ENCODE peak calls at places on chromosomes 2 and 18, in seven cellular contexts. One of them, this sample, is unnamed.

GRCh38 chr2:159071190-159071915 is 102.9 kb downstream of the TANC1 start:
- DNase-seq in AG04450: no peak
- DNase-seq in RWPE1: no peak
- DNase-seq in psoas muscle: no peak
- DNase-seq in IMR-90: peak; percentile 59
- DNase-seq in OCI-LY7: no peak
- DNase-seq in fibroblast of mammary gland: peak; percentile 66
- DNase-seq in this sample: peak; percentile 52

GRCh38 chr2:236172238-236172865 is 4.2 kb upstream of the GBX2 start:
- DNase-seq in AG04450: no peak
- DNase-seq in psoas muscle: no peak
- DNase-seq in fibroblast of mammary gland: no peak
- DNase-seq in RWPE1: no peak
- DNase-seq in IMR-90: no peak
- DNase-seq in OCI-LY7: no peak
- DNase-seq in this sample: no peak

GRCh38 chr2:160301420-160301819 is 101.3 kb upstream of the ITGB6 start:
- DNase-seq in fibroblast of mammary gland: peak; percentile 67
- DNase-seq in RWPE1: no peak
- DNase-seq in IMR-90: peak; percentile 52
- DNase-seq in OCI-LY7: no peak
- DNase-seq in AG04450: no peak
- DNase-seq in psoas muscle: no peak
- DNase-seq in this sample: no peak

GRCh38 chr2:25566694-25567093 is 106.7 kb downstream of the DTNB start:
- DNase-seq in RWPE1: no peak
- DNase-seq in fibroblast of mammary gland: peak; percentile 40
- DNase-seq in IMR-90: peak; percentile 48
- DNase-seq in OCI-LY7: peak; percentile 83
- DNase-seq in AG04450: no peak
- DNase-seq in psoas muscle: no peak
- DNase-seq in this sample: no peak

GRCh38 chr18:54607213-54607934 is 16.3 kb downstream of the DYNAP start:
- DNase-seq in fibroblast of mammary gland: no peak
- DNase-seq in psoas muscle: no peak
- DNase-seq in AG04450: no peak
- DNase-seq in RWPE1: peak; percentile 10
- DNase-seq in IMR-90: peak; percentile 1
- DNase-seq in OCI-LY7: no peak
- DNase-seq in this sample: peak; percentile 4

GRCh38 chr2:70549064-70549710 is 4.4 kb downstream of the TGFA start:
- DNase-seq in RWPE1: no peak
- DNase-seq in OCI-LY7: no peak
- DNase-seq in IMR-90: no peak
- DNase-seq in fibroblast of mammary gland: no peak
- DNase-seq in psoas muscle: no peak
- DNase-seq in AG04450: no peak
- DNase-seq in this sample: no peak

GRCh38 chr2:103005386-103005785 is 243.6 kb downstream of the TMEM182 start:
- DNase-seq in AG04450: no peak
- DNase-seq in fibroblast of mammary gland: no peak
- DNase-seq in psoas muscle: no peak
- DNase-seq in RWPE1: no peak
- DNase-seq in OCI-LY7: no peak
- DNase-seq in IMR-90: no peak
- DNase-seq in this sample: no peak

GRCh38 chr2:81436256-81436655 is 1131.7 kb upstream of the LRRTM1 start:
- DNase-seq in IMR-90: no peak
- DNase-seq in psoas muscle: no peak
- DNase-seq in AG04450: no peak
- DNase-seq in OCI-LY7: no peak
- DNase-seq in RWPE1: peak; percentile 6
- DNase-seq in fibroblast of mammary gland: no peak
- DNase-seq in this sample: no peak

GRCh38 chr2:39762448-39762847 is 16.6 kb downstream of the THUMPD2 start:
- DNase-seq in IMR-90: no peak
- DNase-seq in psoas muscle: no peak
- DNase-seq in fibroblast of mammary gland: no peak
- DNase-seq in RWPE1: no peak
- DNase-seq in OCI-LY7: no peak
- DNase-seq in AG04450: no peak
- DNase-seq in this sample: no peak

GRCh38 chr2:17627434-17627833 is 86.9 kb downstream of the VSNL1 start:
- DNase-seq in fibroblast of mammary gland: no peak
- DNase-seq in RWPE1: no peak
- DNase-seq in IMR-90: no peak
- DNase-seq in psoas muscle: no peak
- DNase-seq in OCI-LY7: no peak
- DNase-seq in AG04450: no peak
- DNase-seq in this sample: no peak

GRCh38 chr2:120570001-120570400 is 165.7 kb upstream of the GLI2 start:
- DNase-seq in OCI-LY7: no peak
- DNase-seq in fibroblast of mammary gland: no peak
- DNase-seq in AG04450: no peak
- DNase-seq in RWPE1: no peak
- DNase-seq in psoas muscle: no peak
- DNase-seq in IMR-90: no peak
- DNase-seq in this sample: no peak

GRCh38 chr2:149313512-149313972 is 16.8 kb upstream of the LYPD6 start:
- DNase-seq in RWPE1: peak; percentile 71
- DNase-seq in IMR-90: peak; percentile 24
- DNase-seq in psoas muscle: no peak
- DNase-seq in fibroblast of mammary gland: peak; percentile 36
- DNase-seq in OCI-LY7: peak; percentile 60
- DNase-seq in AG04450: no peak
- DNase-seq in this sample: peak; percentile 33

GRCh38 chr18:55301196-55301540 is 286.8 kb downstream of the TCF4 start:
- DNase-seq in fibroblast of mammary gland: peak; percentile 47
- DNase-seq in AG04450: no peak
- DNase-seq in IMR-90: peak; percentile 17
- DNase-seq in RWPE1: no peak
- DNase-seq in psoas muscle: no peak
- DNase-seq in OCI-LY7: no peak
- DNase-seq in this sample: peak; percentile 40

GRCh38 chr2:197399887-197400540 is 34.8 kb downstream of the SF3B1 start:
- DNase-seq in OCI-LY7: no peak
- DNase-seq in IMR-90: peak; percentile 20
- DNase-seq in fibroblast of mammary gland: no peak
- DNase-seq in psoas muscle: no peak
- DNase-seq in AG04450: no peak
- DNase-seq in RWPE1: no peak
- DNase-seq in this sample: no peak

GRCh38 chr2:110679337-110679707 is 1.5 kb upstream of the BUB1 start:
- DNase-seq in fibroblast of mammary gland: no peak
- DNase-seq in AG04450: no peak
- DNase-seq in OCI-LY7: peak; percentile 27
- DNase-seq in IMR-90: no peak
- DNase-seq in psoas muscle: no peak
- DNase-seq in RWPE1: no peak
- DNase-seq in this sample: peak; percentile 33

GRCh38 chr18:80187956-80188642 is 59.2 kb downstream of the PARD6G start:
- DNase-seq in OCI-LY7: no peak
- DNase-seq in fibroblast of mammary gland: no peak
- DNase-seq in RWPE1: no peak
- DNase-seq in AG04450: no peak
- DNase-seq in IMR-90: no peak
- DNase-seq in psoas muscle: no peak
- DNase-seq in this sample: no peak

GRCh38 chr2:232421189-232421785 is 14.6 kb downstream of the ALPG start:
- DNase-seq in RWPE1: no peak
- DNase-seq in OCI-LY7: no peak
- DNase-seq in IMR-90: no peak
- DNase-seq in psoas muscle: no peak
- DNase-seq in AG04450: no peak
- DNase-seq in fibroblast of mammary gland: no peak
- DNase-seq in this sample: no peak

GRCh38 chr2:218370410-218371063 is 11.5 kb upstream of the SLC11A1 start:
- DNase-seq in OCI-LY7: peak; percentile 82
- DNase-seq in AG04450: peak; percentile 10
- DNase-seq in IMR-90: peak; percentile 73
- DNase-seq in psoas muscle: peak; percentile 64
- DNase-seq in RWPE1: no peak
- DNase-seq in fibroblast of mammary gland: peak; percentile 48
- DNase-seq in this sample: peak; percentile 95

GRCh38 chr2:121046335-121046734 is 238.7 kb downstream of the TFCP2L1 start:
- DNase-seq in psoas muscle: no peak
- DNase-seq in AG04450: no peak
- DNase-seq in IMR-90: no peak
- DNase-seq in fibroblast of mammary gland: no peak
- DNase-seq in OCI-LY7: no peak
- DNase-seq in RWPE1: no peak
- DNase-seq in this sample: no peak

GRCh38 chr2:69773201-69773600 is 31.3 kb downstream of the ANXA4 start:
- DNase-seq in fibroblast of mammary gland: peak; percentile 73
- DNase-seq in IMR-90: peak; percentile 59
- DNase-seq in psoas muscle: no peak
- DNase-seq in AG04450: no peak
- DNase-seq in OCI-LY7: no peak
- DNase-seq in RWPE1: peak; percentile 40
- DNase-seq in this sample: peak; percentile 44

GRCh38 chr18:939167-939566 is 34.5 kb downstream of the ADCYAP1 start:
- DNase-seq in fibroblast of mammary gland: no peak
- DNase-seq in IMR-90: no peak
- DNase-seq in RWPE1: peak; percentile 74
- DNase-seq in OCI-LY7: no peak
- DNase-seq in AG04450: no peak
- DNase-seq in psoas muscle: no peak
- DNase-seq in this sample: no peak

GRCh38 chr2:84906108-84906899 is 848 bp downstream of the TMSB10 start:
- DNase-seq in IMR-90: no peak
- DNase-seq in fibroblast of mammary gland: peak; percentile 2
- DNase-seq in OCI-LY7: no peak
- DNase-seq in psoas muscle: peak; percentile 53
- DNase-seq in RWPE1: no peak
- DNase-seq in AG04450: no peak
- DNase-seq in this sample: no peak

GRCh38 chr2:234249006-234249405 is 198.5 kb downstream of the SPP2 start:
- DNase-seq in AG04450: no peak
- DNase-seq in fibroblast of mammary gland: no peak
- DNase-seq in RWPE1: no peak
- DNase-seq in IMR-90: no peak
- DNase-seq in OCI-LY7: no peak
- DNase-seq in psoas muscle: no peak
- DNase-seq in this sample: no peak
- TF ChIP-seq CTCF in AG04450: no peak
- TF ChIP-seq CTCF in fibroblast of mammary gland: no peak
- TF ChIP-seq CTCF in RWPE1: no peak
- TF ChIP-seq CTCF in IMR-90: no peak
- TF ChIP-seq CTCF in OCI-LY7: peak; percentile 16
- TF ChIP-seq CTCF in psoas muscle: no peak
- TF ChIP-seq CTCF in this sample: no peak

GRCh38 chr2:61910603-61911002 is 5.1 kb downstream of the COMMD1 start:
- DNase-seq in psoas muscle: no peak
- DNase-seq in AG04450: no peak
- DNase-seq in RWPE1: no peak
- DNase-seq in IMR-90: no peak
- DNase-seq in OCI-LY7: peak; percentile 15
- DNase-seq in fibroblast of mammary gland: peak; percentile 17
- DNase-seq in this sample: peak; percentile 13
- TF ChIP-seq CTCF in psoas muscle: peak; percentile 15
- TF ChIP-seq CTCF in AG04450: peak; percentile 32
- TF ChIP-seq CTCF in RWPE1: no peak
- TF ChIP-seq CTCF in IMR-90: peak; percentile 25
- TF ChIP-seq CTCF in OCI-LY7: peak; percentile 68
- TF ChIP-seq CTCF in fibroblast of mammary gland: peak; percentile 37
- TF ChIP-seq CTCF in this sample: peak; percentile 34

GRCh38 chr2:150548527-150548926 is 61.1 kb upstream of the RND3 start:
- DNase-seq in IMR-90: peak; percentile 39
- DNase-seq in OCI-LY7: peak; percentile 2
- DNase-seq in fibroblast of mammary gland: peak; percentile 26
- DNase-seq in AG04450: no peak
- DNase-seq in RWPE1: no peak
- DNase-seq in psoas muscle: no peak
- DNase-seq in this sample: peak; percentile 44
- TF ChIP-seq CTCF in IMR-90: peak; percentile 43
- TF ChIP-seq CTCF in OCI-LY7: peak; percentile 68
- TF ChIP-seq CTCF in fibroblast of mammary gland: peak; percentile 43
- TF ChIP-seq CTCF in AG04450: peak; percentile 51
- TF ChIP-seq CTCF in RWPE1: no peak
- TF ChIP-seq CTCF in psoas muscle: no peak
- TF ChIP-seq CTCF in this sample: peak; percentile 65

GRCh38 chr2:9392895-9393757 is 30.2 kb downstream of the ITGB1BP1 start:
- DNase-seq in RWPE1: no peak
- DNase-seq in psoas muscle: peak; percentile 70
- DNase-seq in IMR-90: no peak
- DNase-seq in AG04450: no peak
- DNase-seq in OCI-LY7: no peak
- DNase-seq in fibroblast of mammary gland: peak; percentile 37
- DNase-seq in this sample: peak; percentile 22
- TF ChIP-seq CTCF in RWPE1: no peak
- TF ChIP-seq CTCF in psoas muscle: no peak
- TF ChIP-seq CTCF in IMR-90: no peak
- TF ChIP-seq CTCF in AG04450: no peak
- TF ChIP-seq CTCF in OCI-LY7: no peak
- TF ChIP-seq CTCF in fibroblast of mammary gland: no peak
- TF ChIP-seq CTCF in this sample: no peak

GRCh38 chr2:24026233-24026632 is 16.3 kb downstream of the MFSD2B start:
- DNase-seq in RWPE1: no peak
- DNase-seq in AG04450: no peak
- DNase-seq in psoas muscle: no peak
- DNase-seq in fibroblast of mammary gland: no peak
- DNase-seq in IMR-90: no peak
- DNase-seq in OCI-LY7: no peak
- DNase-seq in this sample: no peak

GRCh38 chr2:24022324-24022974 is 12.6 kb downstream of the MFSD2B start:
- DNase-seq in AG04450: no peak
- DNase-seq in OCI-LY7: no peak
- DNase-seq in psoas muscle: no peak
- DNase-seq in IMR-90: no peak
- DNase-seq in fibroblast of mammary gland: no peak
- DNase-seq in RWPE1: no peak
- DNase-seq in this sample: no peak

GRCh38 chr2:24025264-24025663 is 15.4 kb downstream of the MFSD2B start:
- DNase-seq in AG04450: no peak
- DNase-seq in OCI-LY7: no peak
- DNase-seq in RWPE1: no peak
- DNase-seq in psoas muscle: no peak
- DNase-seq in fibroblast of mammary gland: no peak
- DNase-seq in IMR-90: no peak
- DNase-seq in this sample: no peak

GRCh38 chr2:24022975-24023575 is 13.2 kb downstream of the MFSD2B start:
- DNase-seq in RWPE1: no peak
- DNase-seq in fibroblast of mammary gland: no peak
- DNase-seq in AG04450: no peak
- DNase-seq in IMR-90: no peak
- DNase-seq in psoas muscle: no peak
- DNase-seq in OCI-LY7: no peak
- DNase-seq in this sample: no peak

DNA sequence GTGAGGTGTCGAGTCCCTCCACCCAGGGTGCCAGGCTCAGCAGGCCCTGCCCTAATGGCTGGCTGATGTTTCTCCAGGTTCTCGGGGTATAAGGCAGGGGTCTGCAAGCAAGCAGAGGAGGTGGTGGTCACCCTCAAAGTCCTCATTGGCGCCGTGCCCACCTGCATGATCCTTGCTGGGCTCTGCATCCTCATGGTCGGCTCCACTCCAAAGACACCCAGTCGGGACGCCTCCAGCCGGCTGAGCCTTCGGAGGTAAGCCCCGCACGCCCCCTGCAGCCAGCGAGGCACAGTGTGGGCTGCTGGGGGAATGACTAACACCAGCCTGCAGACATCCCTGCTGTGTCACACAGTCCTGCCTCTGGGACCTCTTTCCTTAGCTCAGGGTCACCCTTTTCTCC is 14.1 kb downstream of the MFSD2B start:
- DNase-seq in psoas muscle: peak; percentile 60
- DNase-seq in fibroblast of mammary gland: peak; percentile 59
- DNase-seq in RWPE1: no peak
- DNase-seq in IMR-90: peak; percentile 36
- DNase-seq in OCI-LY7: no peak
- DNase-seq in AG04450: no peak
- DNase-seq in this sample: peak; percentile 35
- TF ChIP-seq CTCF in psoas muscle: no peak
- TF ChIP-seq CTCF in fibroblast of mammary gland: peak; percentile 51
- TF ChIP-seq CTCF in RWPE1: no peak
- TF ChIP-seq CTCF in IMR-90: peak; percentile 59
- TF ChIP-seq CTCF in OCI-LY7: no peak
- TF ChIP-seq CTCF in AG04450: peak; percentile 55
- TF ChIP-seq CTCF in this sample: peak; percentile 52

This sample was measured in fibroblast of villous mesenchyme.